ENCODE peak calls at places on chromosome 3, in nine cellular contexts. L, S, U, A, V, Y, Q, Z and E are unnamed samples.

GRCh38 chr3:7015683-7016440 is 154.9 kb downstream of the GRM7 start:
- DNase-seq in L (no peak), Y (no peak), Q (no peak), S (no peak), A (no peak), U (no peak), V (no peak), Z (no peak), E (no peak)

GRCh38 chr3:4351164-4351855 is 48.1 kb downstream of the SETMAR start:
- DNase-seq in U (no peak), L (no peak), Y (peak; percentile 15), Q (peak; percentile 14), A (peak; percentile 22), V (no peak), S (peak; percentile 6), Z (no peak), E (no peak)

GRCh38 chr3:65524544-65525070 is 514.1 kb downstream of the MAGI1 start:
- DNase-seq in V (no peak), Q (no peak), Z (no peak), S (no peak), A (no peak), L (no peak), Y (no peak), U (no peak), E (no peak)

GRCh38 chr3:117600112-117600511 is 890.5 kb downstream of the TUSC7 start:
- DNase-seq in L (peak; percentile 58), Z (peak; percentile 37), Y (no peak), A (no peak), Q (no peak), V (no peak), S (no peak), U (peak; percentile 35), E (no peak)

GRCh38 chr3:86782271-86782670 is 208.7 kb downstream of the VGLL3 start:
- DNase-seq in Q (no peak), Z (no peak), A (no peak), V (no peak), L (no peak), Y (no peak), S (peak; percentile 76), U (no peak), E (no peak)

GRCh38 chr3:43178891-43179366 is 73.0 kb upstream of the POMGNT2 start:
- DNase-seq in A (no peak), Q (no peak), V (no peak), Y (no peak), U (no peak), S (peak; percentile 21), L (no peak), Z (peak; percentile 43), E (no peak)

GRCh38 chr3:175857666-175858270 is 998.6 kb downstream of the NAALADL2 start:
- DNase-seq in S (no peak), Q (no peak), Z (no peak), L (no peak), A (no peak), V (no peak), U (no peak), Y (no peak), E (no peak)

GRCh38 chr3:66723231-66723630 is 222.4 kb upstream of the LRIG1 start:
- DNase-seq in U (no peak), Z (no peak), Q (no peak), L (no peak), A (no peak), Y (no peak), S (no peak), V (no peak), E (no peak)

GRCh38 chr3:98329392-98330124 is 24.1 kb upstream of the OR5K4 start:
- DNase-seq in Q (no peak), U (peak; percentile 73), A (peak; percentile 26), Z (peak; percentile 43), V (no peak), Y (no peak), S (peak; percentile 52), L (no peak), E (no peak)

GRCh38 chr3:159764211-159765024 is 224.2 kb upstream of the IL12A start:
- DNase-seq in L (peak; percentile 80), V (no peak), Q (no peak), S (peak; percentile 86), U (no peak), A (no peak), Y (peak; percentile 67), Z (no peak), E (peak; percentile 52)

GRCh38 chr3:31253782-31254181 is 278.9 kb upstream of the STT3B start:
- DNase-seq in A (no peak), V (no peak), Z (no peak), U (no peak), S (peak; percentile 61), Y (no peak), L (no peak), Q (no peak), E (no peak)

GRCh38 chr3:53269888-53270880 is 14.4 kb upstream of the TKT start:
- DNase-seq in A (no peak), Q (no peak), L (peak; percentile 92), U (peak; percentile 95), Y (no peak), S (peak; percentile 99), V (peak; percentile 92), Z (peak; percentile 91), E (no peak)